ENCODE peak calls at places on chromosomes 6 and 20, in eight cellular contexts. N is iPS-NIHi11, T is GM04503, D is hypothalamus, Y is BE2C, M is lower lobe of right lung, Z is Karpas-422, O is iris pigment epithelial cell. L is an unnamed sample.

GRCh38 chr20:24949756-24950127 is 673 bp downstream of the CST7 start:
- DNase-seq in M (no peak), T (no peak), Y (no peak), N (no peak), O (no peak), D (no peak), Z (no peak), L (no peak)

GRCh38 chr6:151284012-151284411 is 44.2 kb downstream of the AKAP12 start:
- DNase-seq in Z (no peak), Y (no peak), O (no peak), T (no peak), M (no peak), D (no peak), N (no peak), L (no peak)

GRCh38 chr6:34610819-34611477 is 54.8 kb upstream of the SPDEF start:
- DNase-seq in N (no peak), M (no peak), O (peak), D (no peak), Y (no peak), T (peak), Z (no peak), L (no peak)

GRCh38 chr6:29731281-29731680 is 8.0 kb downstream of the HLA-F start:
- DNase-seq in N (no peak), Z (no peak), O (no peak), Y (no peak), D (no peak), M (no peak), T (no peak), L (no peak)

GRCh38 chr6:28531479-28532128 is 5.9 kb downstream of the GPX5 start:
- DNase-seq in O (no peak), T (no peak), Y (no peak), D (no peak), Z (no peak), N (peak), M (no peak), L (no peak)

GRCh38 chr6:43076093-43076927 is at the start of gene PTK7:
- DNase-seq in Z (peak), M (peak), N (peak), D (no peak), Y (peak), T (no peak), O (peak), L (no peak)

GRCh38 chr20:21006611-21007010 is 99.5 kb downstream of the LINC00237 start:
- DNase-seq in N (no peak), Z (no peak), T (no peak), D (no peak), Y (no peak), M (no peak), O (no peak), L (no peak)

GRCh38 chr20:64114356-64114971 is 7.1 kb upstream of the NPBWR2 start:
- DNase-seq in N (no peak), T (no peak), D (no peak), Y (no peak), Z (no peak), M (no peak), O (no peak), L (peak)

GRCh38 chr6:26254666-26255176 is 110.3 kb upstream of the BTN3A2 start:
- DNase-seq in T (no peak), M (no peak), N (no peak), D (no peak), Y (no peak), Z (no peak), O (no peak), L (no peak)

GRCh38 chr6:15661815-15662245 is 998 bp downstream of the DTNBP1 start:
- DNase-seq in Y (no peak), O (no peak), N (no peak), Z (no peak), T (no peak), M (no peak), D (no peak), L (no peak)

GRCh38 chr6:25640446-25640845 is 11.6 kb upstream of the SCGN start:
- DNase-seq in M (no peak), T (no peak), D (no peak), N (no peak), Z (no peak), O (no peak), Y (no peak), L (no peak)

GRCh38 chr6:168607272-168608112 is 166.5 kb downstream of the SMOC2 start:
- DNase-seq in Z (no peak), Y (peak), O (no peak), D (no peak), M (peak), T (no peak), N (no peak), L (no peak)

GRCh38 chr6:357261-357790 is 34.2 kb upstream of the IRF4 start:
- DNase-seq in N (no peak), T (no peak), Y (no peak), D (no peak), M (peak), Z (no peak), O (no peak), L (no peak)

GRCh38 chr6:141521440-141521839 is 611.3 kb upstream of the GJE1 start:
- DNase-seq in Z (no peak), T (no peak), O (peak), Y (no peak), D (no peak), N (no peak), M (no peak), L (no peak)

GRCh38 chr6:125259354-125259736 is 42.4 kb downstream of the HDDC2 start:
- DNase-seq in O (no peak), N (no peak), Z (no peak), D (no peak), M (no peak), Y (no peak), T (no peak), L (no peak)

GRCh38 chr6:143339223-143339622 is 111.3 kb downstream of the ADAT2 start:
- DNase-seq in Z (no peak), O (no peak), N (no peak), D (no peak), Y (no peak), T (no peak), M (no peak), L (no peak)

GRCh38 chr20:34843421-34843820 is 18.0 kb upstream of the NCOA6 start:
- DNase-seq in Y (no peak), D (no peak), T (no peak), O (no peak), Z (no peak), N (no peak), M (no peak), L (no peak)

GRCh38 chr6:132063738-132064137 is 112.6 kb upstream of the CCN2 start:
- DNase-seq in O (peak), Y (no peak), T (peak), D (no peak), M (no peak), N (peak), Z (no peak), L (no peak)

GRCh38 chr6:45483021-45483420 is 105.3 kb upstream of the SUPT3H start:
- DNase-seq in D (no peak), O (peak), N (no peak), M (no peak), Y (no peak), T (peak), Z (no peak), L (no peak)

GRCh38 chr6:3797231-3798200 is 46.0 kb upstream of the PXDC1 start:
- DNase-seq in T (peak), Z (no peak), D (no peak), O (peak), Y (no peak), M (no peak), N (no peak), L (no peak)

GRCh38 chr6:119443993-119444641 is 94.6 kb upstream of the MAN1A1 start:
- DNase-seq in D (no peak), T (no peak), Z (no peak), O (peak), M (no peak), N (no peak), Y (no peak), L (no peak)

GRCh38 chr20:23286346-23286745 is 64.2 kb upstream of the NXT1 start:
- DNase-seq in Y (no peak), O (no peak), Z (no peak), D (no peak), N (no peak), T (no peak), M (no peak), L (no peak)

GRCh38 chr6:147046131-147046530 is 158.1 kb upstream of the STXBP5 start:
- DNase-seq in N (no peak), O (peak), T (no peak), D (no peak), M (no peak), Y (peak), Z (no peak), L (no peak)